ENCODE peak calls at places on chromosomes 1 and 21, in six cellular contexts. D, X, K, Q, F and I are unnamed samples.

GRCh38 chr1:9561429-9561828 is 22.2 kb downstream of the SLC25A33 start:
- DNase-seq in D (peak; percentile 61), X (no peak), K (no peak), Q (no peak), F (no peak), I (no peak)

GRCh38 chr1:82893712-82894111 is 1093.0 kb downstream of the ADGRL2 start:
- DNase-seq in D (no peak), X (no peak), K (no peak), Q (no peak), F (no peak), I (no peak)

GRCh38 chr21:21028275-21028814 is 30.1 kb downstream of the NCAM2 start:
- DNase-seq in D (no peak), X (no peak), K (no peak), Q (no peak), F (no peak), I (no peak)

GRCh38 chr1:23567996-23568607 is 8.8 kb upstream of the ID3 start:
- DNase-seq in D (peak; percentile 80), X (peak; percentile 38), K (no peak), Q (peak; percentile 35), F (no peak), I (peak; percentile 76)

GRCh38 chr1:235416662-235417049 is 49.4 kb downstream of the TBCE start:
- DNase-seq in D (no peak), X (no peak), K (no peak), Q (no peak), F (no peak), I (no peak)

GRCh38 chr21:25369524-25370300 is 237.6 kb downstream of the MRPL39 start:
- DNase-seq in D (no peak), X (no peak), K (no peak), Q (no peak), F (no peak), I (no peak)

GRCh38 chr1:204089044-204089751 is 16.3 kb downstream of the SOX13 start:
- DNase-seq in D (no peak), X (peak; percentile 56), K (no peak), Q (no peak), F (no peak), I (peak; percentile 90)

GRCh38 chr1:9653783-9654517 is 2.4 kb downstream of the PIK3CD start:
- DNase-seq in D (no peak), X (no peak), K (no peak), Q (no peak), F (no peak), I (no peak)

GRCh38 chr1:53183277-53183990 is 13.2 kb upstream of the CPT2 start:
- DNase-seq in D (no peak), X (no peak), K (no peak), Q (peak; percentile 40), F (no peak), I (no peak)

GRCh38 chr1:67361646-67362045 is 54.0 kb downstream of the IL12RB2 start:
- DNase-seq in D (no peak), X (no peak), K (no peak), Q (no peak), F (no peak), I (no peak)

GRCh38 chr1:117365350-117366280 is 1.6 kb upstream of the MAN1A2 start:
- DNase-seq in D (no peak), X (no peak), K (no peak), Q (no peak), F (no peak), I (no peak)

GRCh38 chr1:31376374-31377134 is 3.7 kb upstream of the FABP3 start:
- DNase-seq in D (peak; percentile 96), X (no peak), K (peak; percentile 29), Q (no peak), F (no peak), I (no peak)

GRCh38 chr1:178341218-178341956 is 155.4 kb downstream of the CLEC20A start:
- DNase-seq in D (peak; percentile 35), X (no peak), K (peak; percentile 74), Q (peak; percentile 42), F (peak; percentile 43), I (peak; percentile 82)

GRCh38 chr1:20486457-20487235 is 636 bp upstream of the CAMK2N1 start:
- DNase-seq in D (peak; percentile 83), X (no peak), K (peak; percentile 78), Q (peak; percentile 81), F (no peak), I (peak; percentile 95)

GRCh38 chr1:20483098-20483832 is 2.7 kb downstream of the CAMK2N1 start:
- DNase-seq in D (no peak), X (no peak), K (no peak), Q (no peak), F (no peak), I (no peak)

GRCh38 chr1:20483833-20484525 is 2.0 kb downstream of the CAMK2N1 start:
- DNase-seq in D (no peak), X (no peak), K (peak; percentile 48), Q (no peak), F (no peak), I (no peak)

GRCh38 chr1:20485527-20486456 is at the start of gene CAMK2N1:
- DNase-seq in D (peak; percentile 70), X (no peak), K (peak; percentile 78), Q (peak; percentile 83), F (no peak), I (peak; percentile 93)

GRCh38 chr1:20484526-20485462 is 1.2 kb downstream of the CAMK2N1 start:
- DNase-seq in D (peak; percentile 24), X (no peak), K (peak; percentile 60), Q (no peak), F (no peak), I (peak; percentile 84)
- H3K4me3 ChIP-seq in D (peak overlapping the region; percentile 78), X (peak overlapping the region; percentile 41), K (peak overlapping the region; percentile 51), Q (peak overlapping the region; percentile 71), F (peak overlapping the region; percentile 76), I (peak overlapping the region; percentile 81)

GRCh38 chr21:9767592-9768375 is 753.6 kb upstream of the TPTE start:
- DNase-seq in D (no peak), X (no peak), K (no peak), Q (no peak), F (no peak), I (peak; percentile 82)
- H3K9me3 ChIP-seq in D (no peaks in the 10 kb centered on the region), X (no peaks in the 10 kb centered on the region), K (no peaks in the 10 kb centered on the region), Q (peaks cover 59% of the 10 kb centered on the region), F (no peaks in the 10 kb centered on the region), I (peaks cover 6% of the 10 kb centered on the region)

DNA sequence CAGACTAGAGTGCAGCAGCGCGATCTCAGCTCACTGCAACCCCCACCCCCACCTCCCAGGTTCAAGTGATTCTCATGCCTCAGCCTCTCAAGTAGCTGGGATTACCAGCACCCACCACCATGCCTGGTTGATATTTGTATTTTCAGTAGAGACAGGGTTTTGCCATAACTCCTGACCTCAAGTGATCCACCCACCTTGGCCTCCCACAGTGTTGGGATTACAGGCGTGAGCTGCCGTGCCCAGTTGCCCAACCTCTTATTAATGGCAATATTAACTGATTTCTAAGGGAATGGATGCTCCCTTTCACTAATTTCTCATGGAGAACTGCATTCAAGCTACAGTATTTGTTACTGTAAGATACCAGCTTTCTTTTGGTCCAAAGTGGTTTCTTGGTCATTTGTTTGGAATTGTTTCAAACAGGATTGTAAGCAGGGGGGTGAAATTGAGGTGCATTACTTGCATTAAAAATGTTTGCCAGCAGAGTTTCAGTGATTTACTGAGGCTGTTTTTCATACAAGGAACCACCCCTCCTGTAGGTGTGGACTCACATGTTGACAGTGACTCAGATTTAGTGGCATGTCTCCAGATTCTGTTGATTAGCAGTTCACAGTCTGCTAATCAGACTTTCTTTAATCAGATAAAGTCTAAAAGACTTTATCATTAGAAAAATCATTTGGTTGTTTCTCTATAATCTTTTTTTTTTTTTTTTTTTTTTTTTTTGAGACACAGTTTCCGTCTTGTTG is 3.9 kb upstream of the TGFBR3 start:
- DNase-seq in D (no peak), X (no peak), K (no peak), Q (no peak), F (no peak), I (no peak)
- H3K4me1 ChIP-seq in D (no peaks in the 10 kb centered on the region), X (peaks cover 22% of the 10 kb centered on the region), K (peaks cover 3% of the 10 kb centered on the region), Q (peaks cover 36% of the 10 kb centered on the region), F (peaks cover 9% of the 10 kb centered on the region), I (no peaks in the 10 kb centered on the region)

GRCh38 chr1:212700597-212700891 is 904 bp upstream of the BATF3 start:
- DNase-seq in D (no peak), X (no peak), K (no peak), Q (no peak), F (no peak), I (no peak)

GRCh38 chr1:212698467-212699103 is 1.1 kb downstream of the BATF3 start:
- DNase-seq in D (no peak), X (no peak), K (no peak), Q (no peak), F (no peak), I (no peak)

GRCh38 chr1:212699104-212699838 is 369 bp downstream of the BATF3 start:
- DNase-seq in D (peak; percentile 76), X (no peak), K (peak; percentile 84), Q (peak; percentile 40), F (peak; percentile 4), I (peak; percentile 84)

GRCh38 chr1:212699839-212700596 is at the start of gene BATF3:
- DNase-seq in D (peak; percentile 73), X (no peak), K (peak; percentile 85), Q (peak; percentile 66), F (peak; percentile 10), I (peak; percentile 90)

GRCh38 chr1:212696721-212697331 is 2.8 kb downstream of the BATF3 start:
- DNase-seq in D (no peak), X (no peak), K (no peak), Q (no peak), F (no peak), I (no peak)
- H3K4me3 ChIP-seq in D (no peak overlapping the region), X (no peak overlapping the region), K (no peak overlapping the region), Q (no peak overlapping the region), F (no peak overlapping the region), I (no peak overlapping the region)

GRCh38 chr1:3999941-4000735 is 100.1 kb upstream of the C1orf174 start:
- DNase-seq in D (no peak), X (no peak), K (peak; percentile 46), Q (no peak), F (no peak), I (peak; percentile 53)
- H3K9me3 ChIP-seq in D (no peaks in the 10 kb centered on the region), X (no peaks in the 10 kb centered on the region), K (no peaks in the 10 kb centered on the region), Q (no peaks in the 10 kb centered on the region), F (no peaks in the 10 kb centered on the region), I (no peaks in the 10 kb centered on the region)

DNA sequence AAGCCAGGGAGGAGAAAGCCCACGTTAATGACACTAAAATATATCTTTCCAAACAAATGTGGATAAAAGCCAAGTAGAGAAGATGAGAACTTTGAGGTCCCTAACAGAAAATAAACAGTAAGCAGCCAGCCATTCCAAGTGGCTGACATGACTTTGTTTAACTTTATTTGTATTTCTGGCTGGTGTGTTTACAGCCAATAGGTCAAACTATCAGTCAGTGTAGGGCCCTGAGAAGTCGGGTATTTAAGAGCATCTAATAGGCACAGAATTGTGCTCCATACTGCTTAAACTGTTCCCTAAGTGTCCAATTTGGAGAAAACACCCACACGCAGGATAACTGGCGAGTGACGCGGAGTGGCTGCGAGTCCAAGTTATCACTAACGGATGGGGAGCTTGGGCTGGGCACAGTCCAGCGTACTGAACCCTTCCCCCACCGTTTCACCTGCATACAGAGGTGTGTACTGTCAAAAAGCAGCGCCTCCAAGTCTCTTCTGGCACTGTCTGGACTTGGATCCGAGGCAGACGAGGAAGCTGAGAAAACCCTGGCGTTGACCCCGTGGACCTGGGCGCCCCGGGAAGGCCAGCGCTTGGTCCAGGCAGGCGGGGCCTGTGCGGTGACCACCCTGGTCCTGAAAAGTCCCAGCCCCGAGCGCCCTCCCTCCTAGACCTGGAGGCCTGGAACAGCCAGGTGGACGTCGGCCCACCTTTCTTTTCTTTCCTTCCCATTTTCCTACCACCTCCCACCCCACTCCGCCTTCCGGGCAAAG is 662 bp upstream of the LGALS8 start:
- DNase-seq in D (no peak), X (no peak), K (no peak), Q (peak; percentile 41), F (no peak), I (peak; percentile 80)
- H3K4me1 ChIP-seq in D (peaks cover 2% of the 10 kb centered on the region), X (peaks cover 6% of the 10 kb centered on the region), K (peaks cover 9% of the 10 kb centered on the region), Q (peaks cover 46% of the 10 kb centered on the region), F (peaks cover 5% of the 10 kb centered on the region), I (no peaks in the 10 kb centered on the region)